ENCODE peak calls at places on chromosomes 5 and 9, in five cellular contexts. E is A549, Z is esophagus squamous epithelium, X is heart left ventricle, N is AG04450. A is an unnamed sample.

GRCh38 chr9:37449877-37450632 is 15.2 kb downstream of the ZBTB5 start:
- DNase-seq in E (no peak), Z (no peak), X (no peak), N (no peak), A (peak; percentile 69)

GRCh38 chr5:172666251-172666650 is 25.2 kb downstream of the NEURL1B start:
- DNase-seq in E (peak; percentile 36), Z (no peak), X (no peak), N (no peak), A (no peak)

GRCh38 chr9:96158909-96159575 is 142.9 kb downstream of the HSD17B3 start:
- DNase-seq in E (no peak), Z (no peak), X (no peak), N (no peak), A (peak; percentile 1)

GRCh38 chr5:107415762-107416161 is 255.0 kb downstream of the EFNA5 start:
- DNase-seq in E (no peak), Z (no peak), X (no peak), N (no peak), A (no peak)

GRCh38 chr5:153445875-153446567 is 44.4 kb upstream of the GRIA1 start:
- DNase-seq in E (peak; percentile 14), Z (no peak), X (peak; percentile 19), N (no peak), A (peak; percentile 59)

GRCh38 chr9:15277400-15278137 is 29.4 kb downstream of the TTC39B start:
- DNase-seq in E (peak; percentile 22), Z (no peak), X (no peak), N (no peak), A (no peak)

GRCh38 chr9:118686940-118687339 is 682.3 kb downstream of the BRINP1 start:
- DNase-seq in E (no peak), Z (no peak), X (no peak), N (no peak), A (no peak)

GRCh38 chr5:177111720-177112394 is 21.7 kb upstream of the NSD1 start:
- DNase-seq in E (peak; percentile 51), Z (no peak), X (peak; percentile 40), N (no peak), A (peak; percentile 67)

GRCh38 chr9:111917201-111917600 is 20.6 kb downstream of the UGCG start:
- DNase-seq in E (no peak), Z (no peak), X (no peak), N (no peak), A (no peak)

GRCh38 chr9:134984372-134985240 is 66.9 kb upstream of the FCN1 start:
- DNase-seq in E (no peak), Z (no peak), X (no peak), N (no peak), A (peak; percentile 61)

GRCh38 chr5:55766408-55766807 is 28.5 kb downstream of the DDX4 start:
- DNase-seq in E (no peak), Z (no peak), X (no peak), N (no peak), A (no peak)

GRCh38 chr9:125789196-125789595 is 42.0 kb downstream of the PBX3 start:
- DNase-seq in E (no peak), Z (no peak), X (no peak), N (no peak), A (no peak)

GRCh38 chr5:74949976-74950375 is 83.8 kb upstream of the FAM169A start:
- DNase-seq in E (no peak), Z (no peak), X (no peak), N (no peak), A (no peak)

GRCh38 chr5:32099486-32100035 is 74.6 kb downstream of the GOLPH3 start:
- DNase-seq in E (no peak), Z (no peak), X (no peak), N (no peak), A (peak; percentile 77)

GRCh38 chr9:98185611-98186171 is 6.7 kb downstream of the CORO2A start:
- DNase-seq in E (no peak), Z (no peak), X (no peak), N (no peak), A (no peak)

GRCh38 chr9:25678846-25679360 is 659 bp upstream of the TUSC1 start:
- DNase-seq in E (no peak), Z (no peak), X (no peak), N (no peak), A (no peak)

GRCh38 chr5:24788829-24789509 is 144.2 kb upstream of the CDH10 start:
- DNase-seq in E (peak; percentile 3), Z (no peak), X (no peak), N (no peak), A (no peak)

GRCh38 chr5:90248640-90249039 is 160.9 kb downstream of the CETN3 start:
- DNase-seq in E (no peak), Z (no peak), X (no peak), N (no peak), A (no peak)

GRCh38 chr5:128413356-128413755 is 124.7 kb downstream of the FBN2 start:
- DNase-seq in E (no peak), Z (no peak), X (no peak), N (no peak), A (no peak)

GRCh38 chr9:93968451-93969327 is 13.5 kb upstream of the BARX1 start:
- DNase-seq in E (no peak), Z (no peak), X (no peak), N (peak; percentile 23), A (no peak)

GRCh38 chr9:33799928-33800689 is 4.7 kb downstream of the PRSS3 start:
- DNase-seq in E (no peak), Z (no peak), X (no peak), N (no peak), A (no peak)

DNA sequence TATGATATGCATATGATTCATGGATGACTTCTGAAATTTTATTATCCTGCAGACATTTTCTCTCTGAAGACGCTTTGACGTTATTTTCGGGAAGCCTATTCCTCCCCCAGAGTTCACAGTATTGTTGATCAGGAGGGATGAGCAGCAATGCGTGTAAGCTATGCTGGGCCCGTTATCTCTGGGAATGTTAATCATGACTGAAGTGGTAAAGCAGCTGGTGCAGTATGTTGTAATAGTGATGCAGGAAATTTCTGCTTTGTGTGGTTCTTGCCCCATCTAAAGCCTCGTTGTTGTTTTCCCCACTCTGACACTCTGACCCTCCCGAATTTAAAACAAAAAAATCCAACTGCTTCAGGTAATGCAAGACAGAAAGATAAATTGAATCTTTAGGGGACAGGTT is 1797.8 kb upstream of the WWC1 start:
- DNase-seq in E (no peak), Z (no peak), X (no peak), N (no peak), A (no peak)
- H3K9me3 ChIP-seq in E (no peaks in the 10 kb centered on the region), Z (no peaks in the 10 kb centered on the region), X (no peaks in the 10 kb centered on the region), N (peaks cover 11% of the 10 kb centered on the region), A (no peaks in the 10 kb centered on the region)

GRCh38 chr5:180848878-180849277 is 12.2 kb downstream of the ZFP62 start:
- DNase-seq in E (peak; percentile 17), Z (no peak), X (no peak), N (no peak), A (no peak)
- H3K9me3 ChIP-seq in E (peaks cover 99% of the 10 kb centered on the region), Z (no peaks in the 10 kb centered on the region), X (no peaks in the 10 kb centered on the region), N (peaks cover 41% of the 10 kb centered on the region), A (no peaks in the 10 kb centered on the region)

DNA sequence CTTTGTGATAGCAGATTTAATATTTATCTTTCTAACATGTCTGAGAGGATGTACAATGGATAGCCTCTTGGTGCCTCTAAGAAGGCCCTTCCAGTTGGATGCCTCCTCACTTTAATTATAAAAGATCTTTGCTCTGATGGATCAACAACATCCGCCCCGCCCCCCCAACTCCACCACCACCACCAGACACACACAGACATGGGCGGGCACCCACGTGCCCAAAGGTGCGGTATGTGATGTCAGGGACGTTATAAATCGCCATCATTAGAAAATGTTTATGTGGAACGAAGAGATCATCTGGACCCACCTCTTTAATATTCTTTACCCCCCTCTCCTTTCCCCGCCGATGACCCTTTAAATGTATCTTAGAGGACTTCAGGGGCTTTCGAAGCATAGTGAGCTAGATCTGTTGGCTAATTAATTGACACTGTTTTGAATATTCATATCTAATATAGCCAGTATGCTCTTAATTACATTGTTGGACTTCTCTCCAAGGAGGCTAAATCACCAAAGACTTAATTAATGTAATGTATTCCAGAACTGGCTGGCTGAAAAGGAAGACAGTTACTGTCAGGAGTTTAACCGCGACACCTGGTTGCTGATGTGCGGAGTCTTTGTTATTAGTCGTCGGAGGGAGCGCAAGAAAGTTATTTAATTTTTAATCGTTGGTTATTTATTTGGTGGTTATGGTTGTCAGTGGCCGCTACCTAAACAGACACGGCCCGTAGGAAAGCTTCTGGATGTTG is 6.1 kb upstream of the FOXB2 start:
- DNase-seq in E (no peak), Z (no peak), X (no peak), N (no peak), A (no peak)
- H3K9me3 ChIP-seq in E (no peaks in the 10 kb centered on the region), Z (no peaks in the 10 kb centered on the region), X (no peaks in the 10 kb centered on the region), N (no peaks in the 10 kb centered on the region), A (no peaks in the 10 kb centered on the region)

DNA sequence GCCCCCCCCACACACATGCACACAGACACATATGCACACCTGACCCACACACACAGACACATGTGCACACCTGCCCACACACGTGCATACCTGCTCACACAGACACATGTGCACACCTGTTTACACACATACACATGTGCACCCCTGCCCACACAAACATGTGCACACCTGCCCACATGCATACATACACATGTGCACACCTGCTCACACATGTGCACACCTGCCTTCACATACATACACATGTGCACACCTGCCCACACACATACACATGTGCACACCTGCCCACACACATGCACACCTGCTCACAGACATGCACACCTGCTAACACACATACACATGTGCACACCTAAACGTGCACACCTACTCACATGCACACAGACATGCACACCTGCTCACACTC is 147.0 kb upstream of the FOXD4L5 start:
- DNase-seq in E (no peak), Z (no peak), X (no peak), N (no peak), A (no peak)
- H3K9me3 ChIP-seq in E (no peaks in the 10 kb centered on the region), Z (no peaks in the 10 kb centered on the region), X (no peaks in the 10 kb centered on the region), N (peaks cover 83% of the 10 kb centered on the region), A (no peaks in the 10 kb centered on the region)

GRCh38 chr5:141313711-141314110 is 6.9 kb downstream of the TAF7 start:
- DNase-seq in E (no peak), Z (no peak), X (no peak), N (no peak), A (no peak)

GRCh38 chr5:141320225-141321169 is at the start of gene TAF7:
- DNase-seq in E (peak; percentile 96), Z (peak; percentile 63), X (peak; percentile 89), N (peak; percentile 84), A (peak; percentile 92)

GRCh38 chr5:141319202-141319601 is 1.4 kb downstream of the TAF7 start:
- DNase-seq in E (no peak), Z (no peak), X (no peak), N (no peak), A (no peak)

GRCh38 chr5:141322261-141322660 is 1.7 kb upstream of the TAF7 start:
- DNase-seq in E (no peak), Z (no peak), X (no peak), N (no peak), A (no peak)

DNA sequence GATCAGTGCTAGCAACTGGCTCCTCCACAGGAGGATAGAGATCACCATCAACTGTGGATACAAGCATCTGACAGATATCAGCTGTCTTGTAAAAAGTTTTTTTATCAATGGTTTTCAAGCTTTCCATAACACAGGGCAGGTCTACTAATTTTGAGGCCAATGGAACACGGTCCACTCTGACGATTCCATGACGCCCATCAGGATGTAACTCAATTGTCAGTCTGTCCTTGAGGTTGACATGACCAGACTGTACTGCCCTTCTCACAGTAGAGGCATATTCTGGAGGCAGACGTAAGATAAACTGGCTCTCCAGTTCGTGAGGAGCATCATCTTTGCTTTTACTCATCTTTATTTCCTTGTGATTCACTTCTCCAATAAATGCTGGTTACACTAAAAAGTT is 885 bp downstream of the TAF7 start:
- DNase-seq in E (no peak), Z (no peak), X (no peak), N (no peak), A (no peak)
- H3K9me3 ChIP-seq in E (peaks cover 81% of the 10 kb centered on the region), Z (peaks cover 19% of the 10 kb centered on the region), X (peaks cover 66% of the 10 kb centered on the region), N (peaks cover 52% of the 10 kb centered on the region), A (peaks cover 29% of the 10 kb centered on the region)